ENCODE peak calls at places on chromosome 17, in four cellular contexts. Y is IMR-90, C is endothelial cell of umbilical vein, A is K562. E is an unnamed sample.

GRCh38 chr17:63772801-63773271 is 561 bp downstream of the CCDC47 start:
- DNase-seq in Y (peak), C (no peak), A (no peak), E (no peak)

GRCh38 chr17:67879662-67880061 is 54.4 kb downstream of the BPTF start:
- DNase-seq in Y (no peak), C (no peak), A (no peak), E (no peak)

GRCh38 chr17:48335858-48336500 is 94.0 kb downstream of the SKAP1 start:
- DNase-seq in Y (peak), C (peak), A (peak), E (peak)

GRCh38 chr17:44543213-44543904 is 13.9 kb upstream of the FZD2 start:
- DNase-seq in Y (peak), C (no peak), A (no peak), E (no peak)

GRCh38 chr17:39699818-39700147 is at the start of gene ERBB2:
- DNase-seq in Y (peak), C (peak), A (no peak), E (no peak)

GRCh38 chr17:67095803-67096202 is 51.4 kb downstream of the CACNG1 start:
- DNase-seq in Y (peak), C (no peak), A (no peak), E (no peak)

GRCh38 chr17:56359518-56359917 is 206.2 kb downstream of the ANKFN1 start:
- DNase-seq in Y (no peak), C (no peak), A (no peak), E (no peak)

GRCh38 chr17:62994931-62995330 is 28.9 kb downstream of the TANC2 start:
- DNase-seq in Y (peak), C (no peak), A (peak), E (no peak)

GRCh38 chr17:37110816-37111215 is 162.1 kb downstream of the AATF start:
- DNase-seq in Y (no peak), C (no peak), A (no peak), E (no peak)

GRCh38 chr17:48054238-48055185 is 6.4 kb downstream of the NFE2L1 start:
- DNase-seq in Y (peak), C (no peak), A (peak), E (no peak)

GRCh38 chr17:19551708-19552148 is 18.1 kb downstream of the SLC47A1 start:
- DNase-seq in Y (no peak), C (no peak), A (no peak), E (no peak)

GRCh38 chr17:45376171-45376564 is 56.5 kb downstream of the ARHGAP27 start:
- DNase-seq in Y (no peak), C (no peak), A (no peak), E (no peak)

GRCh38 chr17:33291248-33292183 is 1.6 kb downstream of the ASIC2 start:
- DNase-seq in Y (peak), C (peak), A (peak), E (no peak)

GRCh38 chr17:38452719-38453118 is 24.5 kb downstream of the ARHGAP23 start:
- DNase-seq in Y (no peak), C (peak), A (no peak), E (no peak)

GRCh38 chr17:38454528-38454927 is 26.3 kb downstream of the ARHGAP23 start:
- DNase-seq in Y (peak), C (peak), A (no peak), E (no peak)

GRCh38 chr17:38451840-38452529 is 23.7 kb downstream of the ARHGAP23 start:
- DNase-seq in Y (peak), C (peak), A (peak), E (no peak)

GRCh38 chr17:38455288-38455915 is 27.1 kb downstream of the ARHGAP23 start:
- DNase-seq in Y (no peak), C (peak), A (no peak), E (no peak)

GRCh38 chr17:38453951-38454421 is 25.7 kb downstream of the ARHGAP23 start:
- DNase-seq in Y (peak), C (no peak), A (peak), E (no peak)
- TF ChIP-seq FOS in Y (no peak), C (no peak), A (no peak), E (no peak)

GRCh38 chr17:40966848-40967247 is at the start of gene KRT39:
- DNase-seq in Y (no peak), C (no peak), A (no peak), E (no peak)
- TF ChIP-seq FOS in Y (no peak), C (no peak), A (no peak), E (no peak)

GRCh38 chr17:514584-514983 is 162.0 kb upstream of the RPH3AL start:
- DNase-seq in Y (no peak), C (no peak), A (no peak), E (no peak)

GRCh38 chr17:519450-520212 is 167.0 kb upstream of the RPH3AL start:
- DNase-seq in Y (no peak), C (no peak), A (no peak), E (no peak)

GRCh38 chr17:520447-521167 is 168.0 kb upstream of the RPH3AL start:
- DNase-seq in Y (peak), C (peak), A (no peak), E (no peak)

GRCh38 chr17:518047-518735 is 165.6 kb upstream of the RPH3AL start:
- DNase-seq in Y (no peak), C (peak), A (no peak), E (no peak)

GRCh38 chr17:517181-517580 is 164.6 kb upstream of the RPH3AL start:
- DNase-seq in Y (no peak), C (no peak), A (no peak), E (no peak)
- TF ChIP-seq FOS in Y (no peak), C (no peak), A (no peak), E (no peak)

GRCh38 chr17:79627184-79627765 is 16.4 kb upstream of the RBFOX3 start:
- DNase-seq in Y (no peak), C (no peak), A (no peak), E (no peak)

GRCh38 chr17:79630120-79630519 is 19.3 kb upstream of the RBFOX3 start:
- DNase-seq in Y (no peak), C (no peak), A (no peak), E (no peak)

GRCh38 chr17:79629548-79630049 is 18.7 kb upstream of the RBFOX3 start:
- DNase-seq in Y (no peak), C (no peak), A (no peak), E (no peak)

GRCh38 chr17:79627766-79628690 is 17.2 kb upstream of the RBFOX3 start:
- DNase-seq in Y (no peak), C (no peak), A (no peak), E (no peak)

GRCh38 chr17:79628861-79629547 is 18.2 kb upstream of the RBFOX3 start:
- DNase-seq in Y (no peak), C (no peak), A (no peak), E (no peak)
- TF ChIP-seq FOS in Y (no peak), C (no peak), A (no peak), E (no peak)

DNA sequence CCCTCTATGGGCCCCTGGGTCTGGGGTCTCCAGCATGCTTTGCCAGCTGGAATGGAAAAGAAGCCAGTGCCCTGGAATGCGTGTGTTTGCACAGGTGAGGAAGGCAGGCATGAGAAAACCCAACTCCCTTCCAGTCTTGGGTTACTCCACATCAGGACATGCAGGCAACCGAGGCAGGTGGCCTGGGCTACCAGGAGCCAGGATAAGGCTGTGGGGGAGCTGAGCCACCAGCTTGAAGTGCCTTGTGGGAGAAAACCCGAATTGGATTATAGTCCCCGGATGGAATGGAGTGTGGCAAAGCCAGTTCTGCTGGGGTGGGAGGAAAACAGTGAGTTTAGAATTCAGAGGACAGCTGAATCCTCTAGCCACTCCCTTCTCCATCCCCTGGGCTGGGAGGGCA is 7.2 kb downstream of the SRCIN1 start:
- DNase-seq in Y (peak), C (peak), A (peak), E (no peak)
- TF ChIP-seq FOS in Y (no peak), C (no peak), A (no peak), E (no peak)

DNA sequence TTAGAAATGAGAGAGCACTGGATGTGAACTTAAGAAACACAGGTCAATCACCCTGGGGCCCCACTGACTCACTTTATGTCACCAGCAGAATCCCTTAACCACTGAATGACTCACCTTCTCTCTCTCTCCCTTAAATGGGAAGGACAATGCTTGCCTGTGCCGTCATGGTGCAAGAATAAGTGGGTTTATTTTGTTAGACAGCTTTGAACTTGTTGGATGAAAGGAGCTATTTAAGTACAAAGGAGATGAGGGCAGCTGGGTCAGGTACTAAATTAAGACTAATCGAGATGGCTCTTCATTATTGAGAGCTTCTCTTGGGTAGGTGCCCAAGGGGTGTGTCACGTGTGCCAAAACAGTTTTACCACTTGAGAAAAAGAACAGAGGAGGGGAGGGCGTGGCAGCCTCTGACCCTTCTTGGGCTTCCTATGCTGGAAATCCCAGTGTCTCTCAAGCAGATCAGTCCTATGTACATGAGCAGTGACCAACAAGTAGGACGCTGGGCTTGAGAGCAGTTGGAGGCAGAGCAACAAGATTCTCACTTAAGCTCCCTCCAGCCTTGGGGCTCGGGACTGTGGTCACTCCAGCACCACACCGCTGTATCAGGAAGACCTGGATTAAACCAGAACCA is 6.7 kb upstream of the KRT31 start:
- DNase-seq in Y (peak), C (peak), A (no peak), E (no peak)
- TF ChIP-seq FOS in Y (peak), C (peak), A (no peak), E (no peak)